ENCODE peak calls at places on chromosomes 12 and 14, in eight cellular contexts. I is colonic mucosa; X is midbrain; T is T-helper 2 cell treated with Interferon-gamma antibody and Interleukin-4, amounts not matched to agents 5 μg/mL and 100 μg/mL, for 36 hours; G is stimulated activated CD8-positive, alpha-beta memory T cell treated with anti-CD3 and anti-CD28 coated beads, Interleukin-7, amount 100 ng/mL, for 48 hours; A is neural crest cell; F is Calu3; M is stimulated activated CD4-positive, alpha-beta T cell treated with anti-CD3 and anti-CD28 coated beads, Interleukin-1b, Interleukin-23, amount 100 ng/mL, for 1 hour. Q is an unnamed sample.

GRCh38 chr12:24997970-24998582 is 49.2 kb upstream of the BCAT1 start:
- DNase-seq in F (no peak), T (no peak), I (no peak), G (no peak), M (no peak), X (no peak), A (no peak), Q (no peak)

GRCh38 chr14:96409701-96410100 is 17.8 kb downstream of the AK7 start:
- DNase-seq in A (no peak), T (no peak), F (no peak), X (no peak), I (no peak), G (no peak), M (no peak), Q (no peak)

GRCh38 chr12:130555628-130556485 is 160.2 kb downstream of the RIMBP2 start:
- DNase-seq in I (peak; percentile 28), F (no peak), G (no peak), X (peak; percentile 18), A (no peak), T (no peak), M (no peak), Q (no peak)

GRCh38 chr14:92277031-92277430 is 45.9 kb upstream of the SLC24A4 start:
- DNase-seq in A (no peak), M (no peak), I (no peak), G (no peak), F (no peak), T (no peak), X (no peak), Q (no peak)

GRCh38 chr14:65472189-65472588 is 59.7 kb downstream of the FUT8 start:
- DNase-seq in T (no peak), A (no peak), I (no peak), X (no peak), M (no peak), G (no peak), F (no peak), Q (no peak)

GRCh38 chr12:132429122-132429931 is 60.6 kb upstream of the FBRSL1 start:
- DNase-seq in X (peak; percentile 36), G (no peak), I (peak; percentile 57), F (no peak), T (no peak), M (no peak), A (no peak), Q (no peak)

GRCh38 chr14:21034707-21035106 is at the start of gene RNASE13:
- DNase-seq in X (no peak), I (no peak), M (no peak), A (no peak), T (no peak), F (no peak), G (no peak), Q (no peak)

GRCh38 chr14:103679351-103679750 is 35.9 kb downstream of the XRCC3 start:
- DNase-seq in A (no peak), G (peak; percentile 26), F (peak; percentile 24), I (peak; percentile 38), T (no peak), X (no peak), M (no peak), Q (no peak)

GRCh38 chr14:55592426-55592825 is 12.4 kb downstream of the KTN1 start:
- DNase-seq in I (no peak), M (no peak), X (no peak), A (no peak), F (no peak), G (no peak), T (no peak), Q (no peak)

GRCh38 chr14:48331421-48331820 is 656.0 kb upstream of the MDGA2 start:
- DNase-seq in M (no peak), X (no peak), I (no peak), A (no peak), T (no peak), F (no peak), G (no peak), Q (no peak)

GRCh38 chr14:64707661-64708060 is 3.4 kb downstream of the PLEKHG3 start:
- DNase-seq in T (no peak), I (no peak), A (no peak), F (peak; percentile 44), M (no peak), X (no peak), G (no peak), Q (no peak)

GRCh38 chr12:48717252-48717695 is 767 bp upstream of the CCNT1 start:
- DNase-seq in F (no peak), A (no peak), G (no peak), X (no peak), I (no peak), T (no peak), M (no peak), Q (no peak)

GRCh38 chr14:22598896-22599244 is 770 bp downstream of the ABHD4 start:
- DNase-seq in A (no peak), X (peak; percentile 27), I (peak; percentile 65), F (peak; percentile 47), T (peak; percentile 48), M (no peak), G (no peak), Q (no peak)

GRCh38 chr14:95311752-95312151 is 8.0 kb downstream of the CLMN start:
- DNase-seq in F (peak; percentile 32), X (no peak), A (no peak), I (no peak), T (no peak), M (no peak), G (no peak), Q (no peak)

GRCh38 chr12:1500095-1500801 is 94.1 kb downstream of the FBXL14 start:
- DNase-seq in T (no peak), X (no peak), G (no peak), A (no peak), M (no peak), I (peak; percentile 37), F (no peak), Q (no peak)

GRCh38 chr14:35808076-35808657 is 928 bp downstream of the RALGAPA1 start:
- DNase-seq in G (no peak), F (peak; percentile 36), A (no peak), T (no peak), X (no peak), M (no peak), I (peak; percentile 84), Q (no peak)

GRCh38 chr12:104859144-104859543 is 98.9 kb downstream of the SLC41A2 start:
- DNase-seq in G (no peak), A (no peak), M (no peak), T (no peak), I (no peak), F (no peak), X (no peak), Q (no peak)

GRCh38 chr12:47422656-47423055 is 283.2 kb downstream of the RPAP3 start:
- DNase-seq in X (no peak), G (no peak), A (no peak), I (no peak), M (no peak), T (no peak), F (no peak), Q (no peak)

GRCh38 chr14:74299061-74299545 is 3.6 kb downstream of the ABCD4 start:
- DNase-seq in F (no peak), G (peak; percentile 2), I (peak; percentile 29), A (no peak), T (no peak), M (no peak), X (peak; percentile 9), Q (no peak)

GRCh38 chr14:73712071-73712506 is 2.1 kb downstream of the PNMA1 start:
- DNase-seq in M (no peak), F (no peak), A (no peak), I (no peak), T (no peak), X (no peak), G (no peak), Q (no peak)